ENCODE peak calls at places on chromosomes 3 and 15, in nine cellular contexts. S, M, O, Z, B, V, P, X and N are unnamed samples.

GRCh38 chr15:49438970-49439631 is 16.1 kb downstream of the FGF7 start:
- DNase-seq in S (no peak), M (no peak), O (no peak), Z (no peak), B (no peak), V (no peak), P (peak; percentile 5), X (no peak), N (no peak)

GRCh38 chr15:62566248-62566647 is 401.2 kb upstream of the C2CD4B start:
- DNase-seq in S (peak; percentile 66), M (peak; percentile 18), O (no peak), Z (no peak), B (no peak), V (no peak), P (no peak), X (no peak), N (no peak)

GRCh38 chr15:95291878-95292472 is 1038.5 kb upstream of the NR2F2 start:
- DNase-seq in S (peak; percentile 57), M (peak; percentile 34), O (no peak), Z (peak; percentile 61), B (peak; percentile 57), V (no peak), P (no peak), X (no peak), N (no peak)

GRCh38 chr3:76107935-76108570 is 322.7 kb upstream of the ZNF717 start:
- DNase-seq in S (peak; percentile 71), M (peak; percentile 3), O (no peak), Z (peak; percentile 84), B (peak; percentile 34), V (no peak), P (peak; percentile 28), X (no peak), N (peak; percentile 11)

GRCh38 chr3:168116279-168116678 is 20.6 kb upstream of the GOLIM4 start:
- DNase-seq in S (peak; percentile 88), M (no peak), O (no peak), Z (no peak), B (no peak), V (no peak), P (no peak), X (peak; percentile 39), N (no peak)

GRCh38 chr15:44738340-44738984 is 2.1 kb downstream of the TRIM69 start:
- DNase-seq in S (peak; percentile 60), M (peak; percentile 59), O (no peak), Z (peak; percentile 87), B (peak; percentile 28), V (no peak), P (no peak), X (no peak), N (no peak)

GRCh38 chr15:59157840-59158700 is 48.6 kb upstream of the LDHAL6B start:
- DNase-seq in S (no peak), M (no peak), O (no peak), Z (peak; percentile 32), B (no peak), V (no peak), P (no peak), X (no peak), N (no peak)

GRCh38 chr15:27665002-27665401 is 434.1 kb downstream of the OCA2 start:
- DNase-seq in S (no peak), M (no peak), O (no peak), Z (no peak), B (no peak), V (no peak), P (no peak), X (no peak), N (no peak)

GRCh38 chr15:92048739-92049138 is 195.2 kb downstream of the SLCO3A1 start:
- DNase-seq in S (no peak), M (no peak), O (no peak), Z (no peak), B (no peak), V (no peak), P (no peak), X (no peak), N (no peak)

GRCh38 chr15:59594493-59594942 is 17.1 kb upstream of the GCNT3 start:
- DNase-seq in S (peak; percentile 91), M (peak; percentile 69), O (no peak), Z (peak; percentile 64), B (no peak), V (no peak), P (no peak), X (no peak), N (no peak)

GRCh38 chr3:29695201-29695904 is 414.5 kb downstream of the RBMS3 start:
- DNase-seq in S (peak; percentile 91), M (peak; percentile 67), O (no peak), Z (peak; percentile 94), B (no peak), V (no peak), P (no peak), X (no peak), N (no peak)

GRCh38 chr3:20280257-20280656 is 94.3 kb upstream of the SGO1 start:
- DNase-seq in S (no peak), M (no peak), O (no peak), Z (no peak), B (no peak), V (no peak), P (no peak), X (no peak), N (no peak)

GRCh38 chr3:30201715-30202114 is 404.7 kb upstream of the TGFBR2 start:
- DNase-seq in S (no peak), M (peak; percentile 23), O (no peak), Z (no peak), B (no peak), V (no peak), P (no peak), X (no peak), N (no peak)

GRCh38 chr3:120495809-120496208 is 45.0 kb upstream of the FSTL1 start:
- DNase-seq in S (no peak), M (no peak), O (no peak), Z (no peak), B (no peak), V (no peak), P (no peak), X (no peak), N (no peak)

GRCh38 chr3:14425574-14426304 is 23.3 kb downstream of the SLC6A6 start:
- DNase-seq in S (no peak), M (no peak), O (no peak), Z (no peak), B (no peak), V (no peak), P (no peak), X (peak; percentile 66), N (no peak)

GRCh38 chr3:170589113-170589512 is 3.2 kb upstream of the SLC7A14 start:
- DNase-seq in S (no peak), M (no peak), O (no peak), Z (no peak), B (no peak), V (no peak), P (no peak), X (no peak), N (no peak)

GRCh38 chr3:192571197-192571791 is 156.0 kb downstream of the FGF12 start:
- DNase-seq in S (peak; percentile 82), M (peak; percentile 21), O (peak; percentile 72), Z (peak; percentile 79), B (peak; percentile 30), V (no peak), P (no peak), X (peak; percentile 54), N (peak; percentile 5)

GRCh38 chr3:16884748-16885587 is at the start of gene PLCL2:
- DNase-seq in S (peak; percentile 72), M (peak; percentile 29), O (peak; percentile 76), Z (peak; percentile 72), B (peak; percentile 46), V (peak; percentile 37), P (peak; percentile 51), X (peak; percentile 50), N (peak; percentile 64)

GRCh38 chr15:25971053-25971452 is 107.9 kb upstream of the ATP10A start:
- DNase-seq in S (peak; percentile 10), M (peak; percentile 25), O (no peak), Z (no peak), B (no peak), V (no peak), P (no peak), X (no peak), N (no peak)

GRCh38 chr3:47024932-47025331 is 45.5 kb downstream of the NBEAL2 start:
- DNase-seq in S (peak; percentile 66), M (peak; percentile 41), O (no peak), Z (peak; percentile 28), B (no peak), V (no peak), P (no peak), X (no peak), N (no peak)

GRCh38 chr3:173745952-173746682 is 348.6 kb downstream of the NLGN1 start:
- DNase-seq in S (peak; percentile 78), M (peak; percentile 74), O (no peak), Z (peak; percentile 40), B (no peak), V (no peak), P (no peak), X (no peak), N (no peak)

GRCh38 chr15:74208901-74209559 is 6.4 kb upstream of the STRA6 start:
- DNase-seq in S (no peak), M (no peak), O (no peak), Z (peak; percentile 48), B (no peak), V (no peak), P (no peak), X (no peak), N (peak; percentile 64)

GRCh38 chr3:39241502-39241901 is 38.3 kb downstream of the CX3CR1 start:
- DNase-seq in S (no peak), M (no peak), O (no peak), Z (no peak), B (no peak), V (no peak), P (no peak), X (no peak), N (no peak)

GRCh38 chr15:80182611-80183210 is 29.9 kb downstream of the FAH start:
- DNase-seq in S (peak; percentile 76), M (peak; percentile 61), O (no peak), Z (peak; percentile 82), B (no peak), V (no peak), P (no peak), X (no peak), N (no peak)